ENCODE peak calls at places on chromosomes 7 and 10, in five cellular contexts. B is mammary epithelial cell; Y is NCI-H69; E is stimulated activated naive CD4-positive, alpha-beta T cell; A is activated naive CD8-positive, alpha-beta T cell treated with anti-CD3 and anti-CD28 coated beads, Interleukin-2, amount 10 ng/mL, durations not matched to agents 7 days and 5 days. X is an unnamed sample.

GRCh38 chr7:135670179-135670578 is 7.9 kb downstream of the STMP1 start:
- DNase-seq in B (peak), Y (no peak), E (no peak), A (no peak), X (no peak)

GRCh38 chr10:28587970-28588290 is 55.0 kb downstream of the WAC start:
- DNase-seq in B (peak), Y (no peak), E (no peak), A (no peak), X (peak)

GRCh38 chr10:37975407-37975991 is 948 bp downstream of the ZNF25 start:
- DNase-seq in B (peak), Y (peak), E (no peak), A (peak), X (peak)

GRCh38 chr10:11176746-11177145 is 159.1 kb downstream of the CELF2 start:
- DNase-seq in B (no peak), Y (no peak), E (no peak), A (no peak), X (no peak)

GRCh38 chr10:45424668-45425404 is 50.8 kb downstream of the ALOX5 start:
- DNase-seq in B (no peak), Y (no peak), E (no peak), A (no peak), X (no peak)

GRCh38 chr10:28631896-28632596 is 45.3 kb upstream of the BAMBI start:
- DNase-seq in B (peak), Y (no peak), E (no peak), A (no peak), X (no peak)

GRCh38 chr7:67588631-67589030 is 592.0 kb downstream of the TYW1 start:
- DNase-seq in B (no peak), Y (no peak), E (no peak), A (no peak), X (no peak)

GRCh38 chr7:116671681-116672595 is at the start of gene MET:
- DNase-seq in B (peak), Y (peak), E (no peak), A (peak), X (peak)

GRCh38 chr7:119963654-119964053 is 309.3 kb upstream of the KCND2 start:
- DNase-seq in B (no peak), Y (no peak), E (no peak), A (no peak), X (no peak)

GRCh38 chr7:93156884-93157283 is 8.7 kb upstream of the SAMD9L start:
- DNase-seq in B (no peak), Y (no peak), E (no peak), A (no peak), X (no peak)

GRCh38 chr10:24439935-24440334 is 231.0 kb downstream of the KIAA1217 start:
- DNase-seq in B (no peak), Y (no peak), E (no peak), A (no peak), X (no peak)

GRCh38 chr7:26397786-26398435 is 106.2 kb downstream of the SNX10 start:
- DNase-seq in B (no peak), Y (peak), E (no peak), A (peak), X (peak)

GRCh38 chr7:36506130-36506794 is 116.6 kb downstream of the ANLN start:
- DNase-seq in B (no peak), Y (no peak), E (no peak), A (no peak), X (no peak)

GRCh38 chr7:157686285-157686894 is 349.6 kb downstream of the DNAJB6 start:
- DNase-seq in B (no peak), Y (no peak), E (no peak), A (no peak), X (no peak)

GRCh38 chr10:78805176-78805575 is 263.6 kb upstream of the ZMIZ1 start:
- DNase-seq in B (peak), Y (no peak), E (no peak), A (no peak), X (no peak)

GRCh38 chr7:69800495-69800894 is 202.2 kb downstream of the AUTS2 start:
- DNase-seq in B (no peak), Y (peak), E (no peak), A (no peak), X (no peak)

GRCh38 chr10:103967433-103968142 is 648 bp downstream of the SLK start:
- DNase-seq in B (peak), Y (peak), E (peak), A (no peak), X (peak)

GRCh38 chr7:38873433-38873832 is 35.6 kb downstream of the VPS41 start:
- DNase-seq in B (peak), Y (peak), E (no peak), A (no peak), X (no peak)

GRCh38 chr10:108204528-108205313 is 1040.2 kb upstream of the SORCS1 start:
- DNase-seq in B (peak), Y (peak), E (no peak), A (no peak), X (no peak)

GRCh38 chr10:126913316-126913715 is 8.1 kb downstream of the DOCK1 start:
- DNase-seq in B (no peak), Y (no peak), E (no peak), A (no peak), X (no peak)

GRCh38 chr7:99201027-99201426 is 6.9 kb downstream of the KPNA7 start:
- DNase-seq in B (peak), Y (no peak), E (no peak), A (no peak), X (no peak)

GRCh38 chr10:124875596-124875995 is 66.3 kb upstream of the ZRANB1 start:
- DNase-seq in B (peak), Y (peak), E (no peak), A (no peak), X (no peak)

GRCh38 chr10:43350139-43350538 is 21.3 kb upstream of the FXYD4 start:
- DNase-seq in B (no peak), Y (no peak), E (no peak), A (no peak), X (no peak)

GRCh38 chr7:44638611-44639557 is 32.5 kb downstream of the OGDH start:
- DNase-seq in B (peak), Y (peak), E (peak), A (peak), X (no peak)

GRCh38 chr10:102997998-102998397 is 79.9 kb downstream of the CNNM2 start:
- DNase-seq in B (peak), Y (peak), E (no peak), A (no peak), X (no peak)

GRCh38 chr10:95758351-95759025 is 2.5 kb downstream of the ENTPD1 start:
- DNase-seq in B (no peak), Y (no peak), E (no peak), A (no peak), X (no peak)

GRCh38 chr7:155509725-155510551 is 36.4 kb downstream of the CNPY1 start:
- DNase-seq in B (no peak), Y (peak), E (no peak), A (no peak), X (no peak)

GRCh38 chr7:73894851-73895441 is 34.0 kb downstream of the TMEM270 start:
- DNase-seq in B (peak), Y (no peak), E (no peak), A (no peak), X (no peak)

GRCh38 chr10:78277734-78278404 is 244.2 kb downstream of the RPS24 start:
- DNase-seq in B (no peak), Y (no peak), E (no peak), A (no peak), X (peak)

GRCh38 chr7:158432369-158433270 is 155.0 kb downstream of the PTPRN2 start:
- DNase-seq in B (peak), Y (peak), E (no peak), A (no peak), X (no peak)

GRCh38 chr7:5421626-5422323 is 1.9 kb downstream of the TNRC18 start:
- DNase-seq in B (peak), Y (peak), E (no peak), A (peak), X (peak)

X was measured in globus pallidus.